ENCODE peak calls at places on chromosomes 6 and 20, in ten cellular contexts. One of them, this sample, is unnamed.

GRCh38 chr6:122153530-122153929 is 245.9 kb upstream of the HSF2 start:
- DNase-seq in CD4-positive, alpha-beta T cell: no peak
- DNase-seq in AG04450: no peak
- DNase-seq in pancreas: no peak
- DNase-seq in A549: no peak
- DNase-seq in suprapubic skin: no peak
- DNase-seq in brain microvascular endothelial cell: no peak
- DNase-seq in effector memory CD4-positive, alpha-beta T cell: no peak
- DNase-seq in IMR-90: no peak
- DNase-seq in astrocyte: no peak
- DNase-seq in this sample: no peak

GRCh38 chr6:72505446-72505845 is 116.4 kb upstream of the KCNQ5 start:
- DNase-seq in CD4-positive, alpha-beta T cell: no peak
- DNase-seq in AG04450: no peak
- DNase-seq in pancreas: no peak
- DNase-seq in A549: no peak
- DNase-seq in suprapubic skin: no peak
- DNase-seq in brain microvascular endothelial cell: no peak
- DNase-seq in effector memory CD4-positive, alpha-beta T cell: no peak
- DNase-seq in IMR-90: no peak
- DNase-seq in astrocyte: no peak
- DNase-seq in this sample: no peak

GRCh38 chr6:123316733-123317323 is 319.9 kb downstream of the TRDN start:
- DNase-seq in CD4-positive, alpha-beta T cell: no peak
- DNase-seq in AG04450: no peak
- DNase-seq in pancreas: no peak
- DNase-seq in A549: no peak
- DNase-seq in suprapubic skin: no peak
- DNase-seq in brain microvascular endothelial cell: no peak
- DNase-seq in effector memory CD4-positive, alpha-beta T cell: no peak
- DNase-seq in IMR-90: peak
- DNase-seq in astrocyte: no peak
- DNase-seq in this sample: no peak

GRCh38 chr20:5657190-5657872 is 92.9 kb upstream of the SHLD1 start:
- DNase-seq in CD4-positive, alpha-beta T cell: no peak
- DNase-seq in AG04450: peak
- DNase-seq in pancreas: no peak
- DNase-seq in A549: peak
- DNase-seq in suprapubic skin: no peak
- DNase-seq in brain microvascular endothelial cell: peak
- DNase-seq in effector memory CD4-positive, alpha-beta T cell: no peak
- DNase-seq in IMR-90: peak
- DNase-seq in astrocyte: peak
- DNase-seq in this sample: no peak

GRCh38 chr6:3277251-3277650 is 18.5 kb downstream of the PSMG4 start:
- DNase-seq in CD4-positive, alpha-beta T cell: no peak
- DNase-seq in AG04450: no peak
- DNase-seq in pancreas: no peak
- DNase-seq in A549: no peak
- DNase-seq in suprapubic skin: no peak
- DNase-seq in brain microvascular endothelial cell: no peak
- DNase-seq in effector memory CD4-positive, alpha-beta T cell: no peak
- DNase-seq in IMR-90: no peak
- DNase-seq in astrocyte: no peak
- DNase-seq in this sample: no peak

GRCh38 chr20:62898093-62898964 is 28.0 kb downstream of the DIDO1 start:
- DNase-seq in CD4-positive, alpha-beta T cell: no peak
- DNase-seq in AG04450: no peak
- DNase-seq in pancreas: no peak
- DNase-seq in A549: no peak
- DNase-seq in suprapubic skin: no peak
- DNase-seq in brain microvascular endothelial cell: no peak
- DNase-seq in effector memory CD4-positive, alpha-beta T cell: no peak
- DNase-seq in IMR-90: no peak
- DNase-seq in astrocyte: no peak
- DNase-seq in this sample: no peak

GRCh38 chr6:109429496-109429895 is 10.9 kb downstream of the PPIL6 start:
- DNase-seq in CD4-positive, alpha-beta T cell: no peak
- DNase-seq in AG04450: no peak
- DNase-seq in pancreas: no peak
- DNase-seq in A549: no peak
- DNase-seq in suprapubic skin: no peak
- DNase-seq in brain microvascular endothelial cell: no peak
- DNase-seq in effector memory CD4-positive, alpha-beta T cell: no peak
- DNase-seq in IMR-90: no peak
- DNase-seq in astrocyte: no peak
- DNase-seq in this sample: no peak

GRCh38 chr6:48664850-48665249 is 553.9 kb upstream of the PTCHD4 start:
- DNase-seq in CD4-positive, alpha-beta T cell: no peak
- DNase-seq in AG04450: peak
- DNase-seq in pancreas: no peak
- DNase-seq in A549: no peak
- DNase-seq in suprapubic skin: no peak
- DNase-seq in brain microvascular endothelial cell: no peak
- DNase-seq in effector memory CD4-positive, alpha-beta T cell: no peak
- DNase-seq in IMR-90: peak
- DNase-seq in astrocyte: peak
- DNase-seq in this sample: no peak

GRCh38 chr20:39534846-39535245 is 572.7 kb downstream of the DHX35 start:
- DNase-seq in CD4-positive, alpha-beta T cell: no peak
- DNase-seq in AG04450: no peak
- DNase-seq in pancreas: no peak
- DNase-seq in A549: no peak
- DNase-seq in suprapubic skin: no peak
- DNase-seq in brain microvascular endothelial cell: no peak
- DNase-seq in effector memory CD4-positive, alpha-beta T cell: no peak
- DNase-seq in IMR-90: no peak
- DNase-seq in astrocyte: no peak
- DNase-seq in this sample: no peak

GRCh38 chr20:43583133-43583864 is 7.4 kb upstream of the IFT52 start:
- DNase-seq in CD4-positive, alpha-beta T cell: no peak
- DNase-seq in AG04450: no peak
- DNase-seq in pancreas: no peak
- DNase-seq in A549: no peak
- DNase-seq in suprapubic skin: no peak
- DNase-seq in brain microvascular endothelial cell: no peak
- DNase-seq in effector memory CD4-positive, alpha-beta T cell: no peak
- DNase-seq in IMR-90: no peak
- DNase-seq in astrocyte: no peak
- DNase-seq in this sample: no peak

GRCh38 chr20:43583982-43584432 is 6.7 kb upstream of the IFT52 start:
- DNase-seq in CD4-positive, alpha-beta T cell: no peak
- DNase-seq in AG04450: peak
- DNase-seq in pancreas: peak
- DNase-seq in A549: no peak
- DNase-seq in suprapubic skin: no peak
- DNase-seq in brain microvascular endothelial cell: peak
- DNase-seq in effector memory CD4-positive, alpha-beta T cell: no peak
- DNase-seq in IMR-90: peak
- DNase-seq in astrocyte: peak
- DNase-seq in this sample: peak

GRCh38 chr20:43579861-43580793 is 10.6 kb upstream of the IFT52 start:
- DNase-seq in CD4-positive, alpha-beta T cell: no peak
- DNase-seq in AG04450: no peak
- DNase-seq in pancreas: no peak
- DNase-seq in A549: no peak
- DNase-seq in suprapubic skin: no peak
- DNase-seq in brain microvascular endothelial cell: no peak
- DNase-seq in effector memory CD4-positive, alpha-beta T cell: no peak
- DNase-seq in IMR-90: no peak
- DNase-seq in astrocyte: no peak
- DNase-seq in this sample: no peak

GRCh38 chr20:43586641-43587040 is 4.1 kb upstream of the IFT52 start:
- DNase-seq in CD4-positive, alpha-beta T cell: no peak
- DNase-seq in AG04450: no peak
- DNase-seq in pancreas: no peak
- DNase-seq in A549: no peak
- DNase-seq in suprapubic skin: no peak
- DNase-seq in brain microvascular endothelial cell: no peak
- DNase-seq in effector memory CD4-positive, alpha-beta T cell: no peak
- DNase-seq in IMR-90: no peak
- DNase-seq in astrocyte: no peak
- DNase-seq in this sample: no peak

GRCh38 chr20:43584448-43585138 is 6.1 kb upstream of the IFT52 start:
- DNase-seq in CD4-positive, alpha-beta T cell: no peak
- DNase-seq in AG04450: peak
- DNase-seq in pancreas: no peak
- DNase-seq in A549: no peak
- DNase-seq in suprapubic skin: no peak
- DNase-seq in brain microvascular endothelial cell: peak
- DNase-seq in effector memory CD4-positive, alpha-beta T cell: no peak
- DNase-seq in IMR-90: peak
- DNase-seq in astrocyte: peak
- DNase-seq in this sample: no peak
- H3K27ac ChIP-seq in CD4-positive, alpha-beta T cell: no peak
- H3K27ac ChIP-seq in AG04450: peak
- H3K27ac ChIP-seq in pancreas: no peak
- H3K27ac ChIP-seq in A549: no peak
- H3K27ac ChIP-seq in suprapubic skin: no peak
- H3K27ac ChIP-seq in brain microvascular endothelial cell: peak
- H3K27ac ChIP-seq in effector memory CD4-positive, alpha-beta T cell: no peak
- H3K27ac ChIP-seq in IMR-90: peak
- H3K27ac ChIP-seq in astrocyte: no peak
- H3K27ac ChIP-seq in this sample: no peak

GRCh38 chr20:36584018-36584481 is 10.7 kb downstream of the TGIF2 start:
- DNase-seq in CD4-positive, alpha-beta T cell: no peak
- DNase-seq in AG04450: no peak
- DNase-seq in pancreas: no peak
- DNase-seq in A549: no peak
- DNase-seq in suprapubic skin: no peak
- DNase-seq in brain microvascular endothelial cell: no peak
- DNase-seq in effector memory CD4-positive, alpha-beta T cell: no peak
- DNase-seq in IMR-90: no peak
- DNase-seq in astrocyte: no peak
- DNase-seq in this sample: no peak

GRCh38 chr20:36582322-36582721 is 8.9 kb downstream of the TGIF2 start:
- DNase-seq in CD4-positive, alpha-beta T cell: no peak
- DNase-seq in AG04450: no peak
- DNase-seq in pancreas: no peak
- DNase-seq in A549: no peak
- DNase-seq in suprapubic skin: no peak
- DNase-seq in brain microvascular endothelial cell: no peak
- DNase-seq in effector memory CD4-positive, alpha-beta T cell: no peak
- DNase-seq in IMR-90: no peak
- DNase-seq in astrocyte: no peak
- DNase-seq in this sample: no peak

GRCh38 chr20:36578642-36579041 is 5.2 kb downstream of the TGIF2 start:
- DNase-seq in CD4-positive, alpha-beta T cell: no peak
- DNase-seq in AG04450: no peak
- DNase-seq in pancreas: no peak
- DNase-seq in A549: no peak
- DNase-seq in suprapubic skin: no peak
- DNase-seq in brain microvascular endothelial cell: no peak
- DNase-seq in effector memory CD4-positive, alpha-beta T cell: no peak
- DNase-seq in IMR-90: no peak
- DNase-seq in astrocyte: no peak
- DNase-seq in this sample: no peak

GRCh38 chr20:36582821-36583220 is 9.4 kb downstream of the TGIF2 start:
- DNase-seq in CD4-positive, alpha-beta T cell: no peak
- DNase-seq in AG04450: no peak
- DNase-seq in pancreas: no peak
- DNase-seq in A549: no peak
- DNase-seq in suprapubic skin: no peak
- DNase-seq in brain microvascular endothelial cell: no peak
- DNase-seq in effector memory CD4-positive, alpha-beta T cell: no peak
- DNase-seq in IMR-90: no peak
- DNase-seq in astrocyte: no peak
- DNase-seq in this sample: no peak

GRCh38 chr20:36579996-36580545 is 6.7 kb downstream of the TGIF2 start:
- DNase-seq in CD4-positive, alpha-beta T cell: no peak
- DNase-seq in AG04450: no peak
- DNase-seq in pancreas: no peak
- DNase-seq in A549: no peak
- DNase-seq in suprapubic skin: no peak
- DNase-seq in brain microvascular endothelial cell: peak
- DNase-seq in effector memory CD4-positive, alpha-beta T cell: no peak
- DNase-seq in IMR-90: peak
- DNase-seq in astrocyte: peak
- DNase-seq in this sample: no peak
- H3K27ac ChIP-seq in CD4-positive, alpha-beta T cell: no peak
- H3K27ac ChIP-seq in AG04450: peak
- H3K27ac ChIP-seq in pancreas: no peak
- H3K27ac ChIP-seq in A549: no peak
- H3K27ac ChIP-seq in suprapubic skin: no peak
- H3K27ac ChIP-seq in brain microvascular endothelial cell: no peak
- H3K27ac ChIP-seq in effector memory CD4-positive, alpha-beta T cell: no peak
- H3K27ac ChIP-seq in IMR-90: no peak
- H3K27ac ChIP-seq in astrocyte: no peak
- H3K27ac ChIP-seq in this sample: no peak

GRCh38 chr6:154488276-154488627 is 22.2 kb downstream of the CNKSR3 start:
- DNase-seq in CD4-positive, alpha-beta T cell: no peak
- DNase-seq in AG04450: no peak
- DNase-seq in pancreas: no peak
- DNase-seq in A549: no peak
- DNase-seq in suprapubic skin: no peak
- DNase-seq in brain microvascular endothelial cell: no peak
- DNase-seq in effector memory CD4-positive, alpha-beta T cell: no peak
- DNase-seq in IMR-90: peak
- DNase-seq in astrocyte: peak
- DNase-seq in this sample: no peak
- H3K27ac ChIP-seq in CD4-positive, alpha-beta T cell: no peak
- H3K27ac ChIP-seq in AG04450: no peak
- H3K27ac ChIP-seq in pancreas: no peak
- H3K27ac ChIP-seq in A549: peak
- H3K27ac ChIP-seq in suprapubic skin: no peak
- H3K27ac ChIP-seq in brain microvascular endothelial cell: peak
- H3K27ac ChIP-seq in effector memory CD4-positive, alpha-beta T cell: no peak
- H3K27ac ChIP-seq in IMR-90: no peak
- H3K27ac ChIP-seq in astrocyte: peak
- H3K27ac ChIP-seq in this sample: no peak

GRCh38 chr6:157912326-157912725 is 69.3 kb upstream of the SYNJ2 start:
- DNase-seq in CD4-positive, alpha-beta T cell: no peak
- DNase-seq in AG04450: peak
- DNase-seq in pancreas: no peak
- DNase-seq in A549: no peak
- DNase-seq in suprapubic skin: no peak
- DNase-seq in brain microvascular endothelial cell: peak
- DNase-seq in effector memory CD4-positive, alpha-beta T cell: no peak
- DNase-seq in IMR-90: peak
- DNase-seq in astrocyte: peak
- DNase-seq in this sample: peak

GRCh38 chr6:157911786-157912185 is 69.9 kb upstream of the SYNJ2 start:
- DNase-seq in CD4-positive, alpha-beta T cell: no peak
- DNase-seq in AG04450: no peak
- DNase-seq in pancreas: no peak
- DNase-seq in A549: no peak
- DNase-seq in suprapubic skin: no peak
- DNase-seq in brain microvascular endothelial cell: no peak
- DNase-seq in effector memory CD4-positive, alpha-beta T cell: no peak
- DNase-seq in IMR-90: no peak
- DNase-seq in astrocyte: no peak
- DNase-seq in this sample: no peak

GRCh38 chr6:157908369-157909281 is 73.0 kb upstream of the SYNJ2 start:
- DNase-seq in CD4-positive, alpha-beta T cell: no peak
- DNase-seq in AG04450: no peak
- DNase-seq in pancreas: no peak
- DNase-seq in A549: no peak
- DNase-seq in suprapubic skin: no peak
- DNase-seq in brain microvascular endothelial cell: no peak
- DNase-seq in effector memory CD4-positive, alpha-beta T cell: no peak
- DNase-seq in IMR-90: no peak
- DNase-seq in astrocyte: no peak
- DNase-seq in this sample: no peak

GRCh38 chr6:157909282-157909664 is 72.4 kb upstream of the SYNJ2 start:
- DNase-seq in CD4-positive, alpha-beta T cell: no peak
- DNase-seq in AG04450: no peak
- DNase-seq in pancreas: no peak
- DNase-seq in A549: no peak
- DNase-seq in suprapubic skin: no peak
- DNase-seq in brain microvascular endothelial cell: no peak
- DNase-seq in effector memory CD4-positive, alpha-beta T cell: no peak
- DNase-seq in IMR-90: no peak
- DNase-seq in astrocyte: no peak
- DNase-seq in this sample: no peak

GRCh38 chr6:157911278-157911677 is 70.4 kb upstream of the SYNJ2 start:
- DNase-seq in CD4-positive, alpha-beta T cell: no peak
- DNase-seq in AG04450: no peak
- DNase-seq in pancreas: no peak
- DNase-seq in A549: no peak
- DNase-seq in suprapubic skin: no peak
- DNase-seq in brain microvascular endothelial cell: no peak
- DNase-seq in effector memory CD4-positive, alpha-beta T cell: no peak
- DNase-seq in IMR-90: no peak
- DNase-seq in astrocyte: no peak
- DNase-seq in this sample: no peak
- H3K27ac ChIP-seq in CD4-positive, alpha-beta T cell: no peak
- H3K27ac ChIP-seq in AG04450: no peak
- H3K27ac ChIP-seq in pancreas: no peak
- H3K27ac ChIP-seq in A549: no peak
- H3K27ac ChIP-seq in suprapubic skin: no peak
- H3K27ac ChIP-seq in brain microvascular endothelial cell: no peak
- H3K27ac ChIP-seq in effector memory CD4-positive, alpha-beta T cell: no peak
- H3K27ac ChIP-seq in IMR-90: peak
- H3K27ac ChIP-seq in astrocyte: no peak
- H3K27ac ChIP-seq in this sample: no peak

This sample was measured in caudate nucleus.